ENCODE peak calls at places on chromosomes 3 and 15, in four cellular contexts. One of them, this sample, is unnamed.

GRCh38 chr15:25372298-25372697 is 66.5 kb downstream of the UBE3A start:
- DNase-seq in pancreas: no peak
- DNase-seq in upper lobe of right lung: no peak
- DNase-seq in ovary: no peak
- DNase-seq in this sample: no peak

GRCh38 chr3:178823556-178824229 is 247.9 kb downstream of the ZMAT3 start:
- DNase-seq in pancreas: no peak
- DNase-seq in upper lobe of right lung: no peak
- DNase-seq in ovary: peak
- DNase-seq in this sample: no peak

GRCh38 chr15:101329309-101329863 is 34.3 kb upstream of the SNRPA1 start:
- DNase-seq in pancreas: no peak
- DNase-seq in upper lobe of right lung: no peak
- DNase-seq in ovary: no peak
- DNase-seq in this sample: no peak

GRCh38 chr3:129633751-129634481 is 27.4 kb upstream of the PLXND1 start:
- DNase-seq in pancreas: no peak
- DNase-seq in upper lobe of right lung: no peak
- DNase-seq in ovary: no peak
- DNase-seq in this sample: peak

GRCh38 chr15:67843571-67844387 is 3.9 kb upstream of the RNU6-1 start:
- DNase-seq in pancreas: no peak
- DNase-seq in upper lobe of right lung: no peak
- DNase-seq in ovary: peak
- DNase-seq in this sample: no peak

GRCh38 chr15:51134416-51135199 is 39.9 kb upstream of the TNFAIP8L3 start:
- DNase-seq in pancreas: no peak
- DNase-seq in upper lobe of right lung: no peak
- DNase-seq in ovary: no peak
- DNase-seq in this sample: no peak

GRCh38 chr3:141441381-141442365 is 45.2 kb upstream of the RASA2 start:
- DNase-seq in pancreas: peak
- DNase-seq in upper lobe of right lung: peak
- DNase-seq in ovary: peak
- DNase-seq in this sample: peak

GRCh38 chr3:47612178-47612577 is 33.5 kb upstream of the CSPG5 start:
- DNase-seq in pancreas: no peak
- DNase-seq in upper lobe of right lung: no peak
- DNase-seq in ovary: no peak
- DNase-seq in this sample: no peak

GRCh38 chr3:76107935-76108570 is 322.7 kb upstream of the ZNF717 start:
- DNase-seq in pancreas: no peak
- DNase-seq in upper lobe of right lung: no peak
- DNase-seq in ovary: no peak
- DNase-seq in this sample: no peak

GRCh38 chr3:11757929-11758328 is 88.8 kb downstream of the TAMM41 start:
- DNase-seq in pancreas: no peak
- DNase-seq in upper lobe of right lung: no peak
- DNase-seq in ovary: no peak
- DNase-seq in this sample: no peak

GRCh38 chr15:90211440-90212168 is 10.5 kb downstream of the SEMA4B start:
- DNase-seq in pancreas: peak
- DNase-seq in upper lobe of right lung: no peak
- DNase-seq in ovary: no peak
- DNase-seq in this sample: no peak

GRCh38 chr3:189588818-189589569 is 42.2 kb upstream of the TP63 start:
- DNase-seq in pancreas: no peak
- DNase-seq in upper lobe of right lung: no peak
- DNase-seq in ovary: no peak
- DNase-seq in this sample: no peak

GRCh38 chr3:33167716-33168339 is 50.8 kb downstream of the SUSD5 start:
- DNase-seq in pancreas: no peak
- DNase-seq in upper lobe of right lung: no peak
- DNase-seq in ovary: no peak
- DNase-seq in this sample: no peak

GRCh38 chr15:48242015-48242414 is 35.9 kb downstream of the SLC12A1 start:
- DNase-seq in pancreas: no peak
- DNase-seq in upper lobe of right lung: no peak
- DNase-seq in ovary: no peak
- DNase-seq in this sample: no peak

GRCh38 chr3:171234298-171235020 is 207.9 kb upstream of the SLC2A2 start:
- DNase-seq in pancreas: no peak
- DNase-seq in upper lobe of right lung: no peak
- DNase-seq in ovary: no peak
- DNase-seq in this sample: no peak

GRCh38 chr3:47421741-47422649 is 41.2 kb downstream of the PTPN23 start:
- DNase-seq in pancreas: peak
- DNase-seq in upper lobe of right lung: peak
- DNase-seq in ovary: peak
- DNase-seq in this sample: no peak

GRCh38 chr15:70050970-70051369 is 46.7 kb downstream of the TLE3 start:
- DNase-seq in pancreas: no peak
- DNase-seq in upper lobe of right lung: no peak
- DNase-seq in ovary: peak
- DNase-seq in this sample: no peak

GRCh38 chr15:80185152-80185551 is 32.4 kb downstream of the FAH start:
- DNase-seq in pancreas: no peak
- DNase-seq in upper lobe of right lung: no peak
- DNase-seq in ovary: no peak
- DNase-seq in this sample: no peak

GRCh38 chr3:23153034-23153433 is 50.1 kb upstream of the UBE2E2 start:
- DNase-seq in pancreas: no peak
- DNase-seq in upper lobe of right lung: no peak
- DNase-seq in ovary: no peak
- DNase-seq in this sample: no peak

GRCh38 chr3:112635674-112636073 is 5.3 kb downstream of the CCDC80 start:
- DNase-seq in pancreas: no peak
- DNase-seq in upper lobe of right lung: no peak
- DNase-seq in ovary: peak
- DNase-seq in this sample: no peak

GRCh38 chr3:162134571-162134970 is 638.0 kb downstream of the OTOL1 start:
- DNase-seq in pancreas: no peak
- DNase-seq in upper lobe of right lung: no peak
- DNase-seq in ovary: no peak
- DNase-seq in this sample: no peak

GRCh38 chr3:77780621-77781020 is 740.7 kb downstream of the ROBO2 start:
- DNase-seq in pancreas: no peak
- DNase-seq in upper lobe of right lung: no peak
- DNase-seq in ovary: no peak
- DNase-seq in this sample: no peak

GRCh38 chr3:152922554-152922953 is 87.6 kb downstream of the P2RY1 start:
- DNase-seq in pancreas: no peak
- DNase-seq in upper lobe of right lung: no peak
- DNase-seq in ovary: no peak
- DNase-seq in this sample: no peak

GRCh38 chr3:19668163-19668562 is 265.9 kb downstream of the EFHB start:
- DNase-seq in pancreas: no peak
- DNase-seq in upper lobe of right lung: no peak
- DNase-seq in ovary: no peak
- DNase-seq in this sample: no peak

GRCh38 chr3:107775958-107776357 is 253.2 kb downstream of the BBX start:
- DNase-seq in pancreas: no peak
- DNase-seq in upper lobe of right lung: no peak
- DNase-seq in ovary: no peak
- DNase-seq in this sample: no peak

GRCh38 chr15:58731756-58732535 is 17.6 kb downstream of the ADAM10 start:
- DNase-seq in pancreas: no peak
- DNase-seq in upper lobe of right lung: no peak
- DNase-seq in ovary: no peak
- DNase-seq in this sample: no peak

GRCh38 chr3:7190094-7190493 is 329.2 kb downstream of the GRM7 start:
- DNase-seq in pancreas: no peak
- DNase-seq in upper lobe of right lung: no peak
- DNase-seq in ovary: no peak
- DNase-seq in this sample: no peak

GRCh38 chr3:45974686-45975085 is 20.9 kb downstream of the FYCO1 start:
- DNase-seq in pancreas: no peak
- DNase-seq in upper lobe of right lung: no peak
- DNase-seq in ovary: no peak
- DNase-seq in this sample: no peak

GRCh38 chr3:44058022-44058867 is 183.4 kb upstream of the TOPAZ1 start:
- DNase-seq in pancreas: no peak
- DNase-seq in upper lobe of right lung: no peak
- DNase-seq in ovary: no peak
- DNase-seq in this sample: peak

GRCh38 chr3:15055019-15055557 is 10.0 kb downstream of the MRPS25 start:
- DNase-seq in pancreas: no peak
- DNase-seq in upper lobe of right lung: no peak
- DNase-seq in ovary: no peak
- DNase-seq in this sample: peak

GRCh38 chr15:74505837-74506514 is 35.0 kb upstream of the ARID3B start:
- DNase-seq in pancreas: no peak
- DNase-seq in upper lobe of right lung: peak
- DNase-seq in ovary: no peak
- DNase-seq in this sample: no peak

GRCh38 chr3:55547086-55547666 is 60.1 kb upstream of the WNT5A start:
- DNase-seq in pancreas: no peak
- DNase-seq in upper lobe of right lung: no peak
- DNase-seq in ovary: no peak
- DNase-seq in this sample: no peak

GRCh38 chr15:29613951-29614382 is 208.3 kb downstream of the TJP1 start:
- DNase-seq in pancreas: no peak
- DNase-seq in upper lobe of right lung: no peak
- DNase-seq in ovary: no peak
- DNase-seq in this sample: no peak
- TF ChIP-seq CTCF in pancreas: no peak
- TF ChIP-seq CTCF in upper lobe of right lung: no peak
- TF ChIP-seq CTCF in ovary: no peak
- TF ChIP-seq CTCF in this sample: no peak

GRCh38 chr3:53230789-53231188 is 25.0 kb downstream of the TKT start:
- DNase-seq in pancreas: no peak
- DNase-seq in upper lobe of right lung: peak
- DNase-seq in ovary: no peak
- DNase-seq in this sample: no peak

GRCh38 chr3:53232641-53233377 is 23.0 kb downstream of the TKT start:
- DNase-seq in pancreas: no peak
- DNase-seq in upper lobe of right lung: no peak
- DNase-seq in ovary: peak
- DNase-seq in this sample: no peak

GRCh38 chr3:53229606-53230005 is 26.2 kb downstream of the TKT start:
- DNase-seq in pancreas: no peak
- DNase-seq in upper lobe of right lung: no peak
- DNase-seq in ovary: no peak
- DNase-seq in this sample: no peak

GRCh38 chr3:53230041-53230621 is 25.7 kb downstream of the TKT start:
- DNase-seq in pancreas: no peak
- DNase-seq in upper lobe of right lung: peak
- DNase-seq in ovary: no peak
- DNase-seq in this sample: peak

GRCh38 chr3:53231532-53232511 is 24.0 kb downstream of the TKT start:
- DNase-seq in pancreas: no peak
- DNase-seq in upper lobe of right lung: peak
- DNase-seq in ovary: peak
- DNase-seq in this sample: peak
- TF ChIP-seq CTCF in pancreas: no peak
- TF ChIP-seq CTCF in upper lobe of right lung: no peak
- TF ChIP-seq CTCF in ovary: no peak
- TF ChIP-seq CTCF in this sample: no peak

GRCh38 chr3:94336076-94336741 is 273.3 kb downstream of the NSUN3 start:
- DNase-seq in pancreas: no peak
- DNase-seq in upper lobe of right lung: no peak
- DNase-seq in ovary: no peak
- DNase-seq in this sample: no peak
- TF ChIP-seq CTCF in pancreas: no peak
- TF ChIP-seq CTCF in upper lobe of right lung: peak
- TF ChIP-seq CTCF in ovary: no peak
- TF ChIP-seq CTCF in this sample: no peak

DNA sequence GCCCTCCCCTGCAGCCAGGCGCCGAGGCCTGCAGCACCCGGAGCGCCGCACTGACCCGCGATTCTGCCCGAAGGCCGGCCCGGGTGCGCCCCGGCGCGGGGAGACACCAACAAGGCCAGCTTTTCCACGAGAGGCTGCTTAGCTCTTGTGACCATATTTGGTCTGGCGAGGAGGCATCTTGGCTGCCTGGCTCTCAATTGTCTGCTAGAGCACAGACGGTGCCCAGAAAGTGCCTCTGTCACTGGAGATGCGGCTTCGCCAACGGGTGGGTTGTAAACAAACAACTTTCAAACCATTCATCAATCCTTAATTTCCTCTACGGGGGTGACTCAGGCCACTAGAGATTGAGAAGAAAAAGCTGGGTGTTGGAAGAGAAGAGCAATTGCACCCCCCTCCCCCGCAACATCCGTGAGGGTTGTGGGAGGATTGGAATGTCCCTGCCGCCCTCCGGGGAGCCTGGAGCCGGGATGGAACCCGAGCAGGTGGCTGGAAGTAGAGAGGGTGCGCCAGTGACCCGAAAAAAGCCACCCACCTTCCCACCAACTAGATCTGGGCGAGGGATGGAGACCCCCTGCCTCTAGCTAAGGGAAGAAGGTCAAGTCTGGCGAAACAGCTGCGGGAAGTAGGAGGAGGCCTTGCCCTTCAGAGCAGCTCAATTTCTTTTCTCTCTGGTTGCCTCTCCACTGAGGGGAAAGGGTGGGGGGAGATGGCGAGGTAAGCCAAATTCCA is 783 bp upstream of the WWTR1 start:
- DNase-seq in pancreas: peak
- DNase-seq in upper lobe of right lung: peak
- DNase-seq in ovary: peak
- DNase-seq in this sample: no peak
- TF ChIP-seq CTCF in pancreas: no peak
- TF ChIP-seq CTCF in upper lobe of right lung: peak
- TF ChIP-seq CTCF in ovary: peak
- TF ChIP-seq CTCF in this sample: no peak

GRCh38 chr15:92631721-92632120 is 23.9 kb downstream of the FAM174B start:
- DNase-seq in pancreas: no peak
- DNase-seq in upper lobe of right lung: peak
- DNase-seq in ovary: no peak
- DNase-seq in this sample: no peak
- TF ChIP-seq CTCF in pancreas: no peak
- TF ChIP-seq CTCF in upper lobe of right lung: no peak
- TF ChIP-seq CTCF in ovary: no peak
- TF ChIP-seq CTCF in this sample: no peak

This sample was measured in B cell.